ENCODE peak calls at places on chromosomes 2 and 18, in ten cellular contexts. X is fibroblast of lung, R is GM12878, O is HCT116, I is HepG2, V is PC-9, U is endothelial cell of umbilical vein, J is PC-3, G is GM23248, Q is hepatocyte. F is an unnamed sample.
A peak's percentile ranks its signal among the peaks of the same experiment; 100 is the strongest.

GRCh38 chr2:74379851-74380789 is at the start of gene DCTN1:
- DNase-seq in X (peak; percentile 81), R (no peak), O (no peak), I (peak; percentile 25), V (no peak), U (peak; percentile 30), J (no peak), G (peak; percentile 90), Q (peak; percentile 74), F (no peak)

GRCh38 chr2:12326449-12327190 is 390.1 kb upstream of the TRIB2 start:
- DNase-seq in X (no peak), R (no peak), O (no peak), I (peak; percentile 34), V (no peak), U (no peak), J (no peak), G (no peak), Q (no peak), F (no peak)

GRCh38 chr18:24187049-24187448 is 48.2 kb downstream of the CABYR start:
- DNase-seq in X (no peak), R (no peak), O (no peak), I (no peak), V (no peak), U (no peak), J (no peak), G (no peak), Q (no peak), F (no peak)

GRCh38 chr2:33320573-33320972 is 155.9 kb upstream of the RASGRP3 start:
- DNase-seq in X (no peak), R (no peak), O (no peak), I (peak; percentile 10), V (no peak), U (peak; percentile 39), J (no peak), G (peak; percentile 24), Q (no peak), F (no peak)

GRCh38 chr18:48161911-48162698 is 231.6 kb upstream of the SMAD2 start:
- DNase-seq in X (peak; percentile 15), R (no peak), O (no peak), I (no peak), V (no peak), U (no peak), J (no peak), G (no peak), Q (no peak), F (no peak)

GRCh38 chr18:79935098-79935480 is 16.4 kb downstream of the SLC66A2 start:
- DNase-seq in X (no peak), R (no peak), O (no peak), I (no peak), V (no peak), U (no peak), J (no peak), G (no peak), Q (no peak), F (no peak)

GRCh38 chr2:175363719-175364118 is 182.2 kb upstream of the ATP5MC3 start:
- DNase-seq in X (no peak), R (no peak), O (no peak), I (no peak), V (no peak), U (no peak), J (no peak), G (no peak), Q (no peak), F (no peak)

GRCh38 chr18:32298289-32298688 is 108.5 kb downstream of the MEP1B start:
- DNase-seq in X (peak; percentile 36), R (no peak), O (no peak), I (no peak), V (no peak), U (no peak), J (no peak), G (peak; percentile 25), Q (no peak), F (peak; percentile 68)

GRCh38 chr2:15965564-15966019 is 25.2 kb downstream of the MYCN start:
- DNase-seq in X (no peak), R (no peak), O (no peak), I (no peak), V (no peak), U (no peak), J (no peak), G (no peak), Q (no peak), F (no peak)

GRCh38 chr2:15963977-15964670 is 23.8 kb downstream of the MYCN start:
- DNase-seq in X (no peak), R (no peak), O (no peak), I (no peak), V (no peak), U (no peak), J (no peak), G (no peak), Q (no peak), F (no peak)

GRCh38 chr2:15968280-15969178 is 28.2 kb downstream of the MYCN start:
- DNase-seq in X (no peak), R (no peak), O (no peak), I (no peak), V (no peak), U (no peak), J (no peak), G (no peak), Q (no peak), F (no peak)

GRCh38 chr2:15967415-15968279 is 27.3 kb downstream of the MYCN start:
- DNase-seq in X (no peak), R (no peak), O (no peak), I (no peak), V (no peak), U (no peak), J (no peak), G (no peak), Q (no peak), F (no peak)

GRCh38 chr2:15964936-15965563 is 24.7 kb downstream of the MYCN start:
- DNase-seq in X (no peak), R (no peak), O (no peak), I (no peak), V (no peak), U (no peak), J (no peak), G (no peak), Q (no peak), F (no peak)
- H3K27ac ChIP-seq in X (no peak overlapping the region), R (no peak overlapping the region), O (no peak overlapping the region), I (no peak overlapping the region), V (no peak overlapping the region), U (no peak overlapping the region), J (no peak overlapping the region), G (no peak overlapping the region), Q (no peak overlapping the region), F (no peak overlapping the region)

GRCh38 chr2:35827086-35827485 is 528.5 kb upstream of the CRIM1 start:
- DNase-seq in X (no peak), R (no peak), O (no peak), I (no peak), V (no peak), U (no peak), J (no peak), G (no peak), Q (no peak), F (peak; percentile 86)

GRCh38 chr2:35819053-35819452 is 536.5 kb upstream of the CRIM1 start:
- DNase-seq in X (no peak), R (no peak), O (no peak), I (no peak), V (no peak), U (no peak), J (no peak), G (no peak), Q (no peak), F (no peak)

GRCh38 chr2:35821675-35822074 is 533.9 kb upstream of the CRIM1 start:
- DNase-seq in X (no peak), R (no peak), O (no peak), I (no peak), V (no peak), U (no peak), J (no peak), G (no peak), Q (no peak), F (no peak)

GRCh38 chr2:35820404-35820803 is 535.2 kb upstream of the CRIM1 start:
- DNase-seq in X (no peak), R (no peak), O (no peak), I (no peak), V (no peak), U (no peak), J (no peak), G (no peak), Q (no peak), F (no peak)

DNA sequence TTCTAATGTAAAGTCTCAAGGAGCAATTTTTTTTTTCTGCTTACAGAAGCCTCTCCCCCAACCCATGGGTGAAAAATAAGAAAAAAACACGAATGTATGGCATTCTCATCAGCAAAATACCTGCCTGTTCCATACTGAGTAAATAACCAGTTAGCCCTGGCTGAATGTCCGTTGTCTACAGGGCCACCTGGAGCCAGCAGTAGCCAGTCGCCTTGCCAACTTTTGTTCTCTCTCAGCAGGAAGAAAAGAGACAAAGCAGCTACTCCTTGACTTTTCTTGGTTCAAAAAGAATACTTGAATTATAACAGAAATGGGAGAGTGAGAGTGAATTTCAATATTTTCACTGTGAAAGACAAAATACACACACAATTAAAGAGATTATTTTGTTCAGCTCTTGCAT is 532.9 kb upstream of the CRIM1 start:
- DNase-seq in X (no peak), R (no peak), O (no peak), I (no peak), V (no peak), U (no peak), J (no peak), G (no peak), Q (no peak), F (no peak)
- TF ChIP-seq EZH2 in X (no peak), R (no peak), O (no peak), I (no peak), V (no peak), U (no peak), J (no peak), G (no peak), Q (no peak), F (no peak)

GRCh38 chr2:66443183-66443976 is 8.5 kb downstream of the MEIS1 start:
- DNase-seq in X (no peak), R (no peak), O (no peak), I (no peak), V (no peak), U (no peak), J (no peak), G (peak; percentile 60), Q (no peak), F (no peak)

GRCh38 chr2:66445781-66446177 is 10.9 kb downstream of the MEIS1 start:
- DNase-seq in X (no peak), R (no peak), O (no peak), I (no peak), V (no peak), U (no peak), J (no peak), G (peak; percentile 58), Q (peak; percentile 55), F (no peak)

GRCh38 chr2:66445076-66445724 is 10.3 kb downstream of the MEIS1 start:
- DNase-seq in X (peak; percentile 68), R (no peak), O (no peak), I (no peak), V (no peak), U (no peak), J (no peak), G (peak; percentile 64), Q (peak; percentile 35), F (no peak)

GRCh38 chr2:66446178-66446860 is 11.4 kb downstream of the MEIS1 start:
- DNase-seq in X (peak; percentile 78), R (no peak), O (no peak), I (no peak), V (no peak), U (no peak), J (no peak), G (peak; percentile 72), Q (peak; percentile 28), F (no peak)

GRCh38 chr2:66443977-66444855 is 9.3 kb downstream of the MEIS1 start:
- DNase-seq in X (no peak), R (no peak), O (no peak), I (no peak), V (no peak), U (no peak), J (no peak), G (peak; percentile 67), Q (no peak), F (no peak)
- H3K4me3 ChIP-seq in X (peak overlapping the region; percentile 67), R (no peak overlapping the region), O (no peak overlapping the region), I (no peak overlapping the region), V (no peak overlapping the region), U (no peak overlapping the region), J (no peak overlapping the region), G (peak overlapping the region; percentile 71), Q (no peak overlapping the region), F (peak overlapping the region; percentile 82)

GRCh38 chr18:73752965-73753364 is 394.7 kb downstream of the FBXO15 start:
- DNase-seq in X (peak; percentile 37), R (no peak), O (no peak), I (no peak), V (no peak), U (no peak), J (no peak), G (no peak), Q (no peak), F (no peak)

GRCh38 chr18:73752546-73752945 is 395.1 kb downstream of the FBXO15 start:
- DNase-seq in X (peak; percentile 82), R (no peak), O (no peak), I (no peak), V (peak; percentile 53), U (no peak), J (peak; percentile 67), G (peak; percentile 67), Q (no peak), F (no peak)

GRCh38 chr18:73750052-73750451 is 397.6 kb downstream of the FBXO15 start:
- DNase-seq in X (peak; percentile 23), R (no peak), O (no peak), I (no peak), V (no peak), U (no peak), J (no peak), G (no peak), Q (no peak), F (no peak)

GRCh38 chr18:73749304-73749703 is 398.3 kb downstream of the FBXO15 start:
- DNase-seq in X (no peak), R (no peak), O (no peak), I (no peak), V (no peak), U (no peak), J (no peak), G (no peak), Q (no peak), F (no peak)
- H3K27ac ChIP-seq in X (no peak overlapping the region), R (no peak overlapping the region), O (no peak overlapping the region), I (no peak overlapping the region), V (no peak overlapping the region), U (no peak overlapping the region), J (no peak overlapping the region), G (no peak overlapping the region), Q (no peak overlapping the region), F (no peak overlapping the region)